ENCODE peak calls at places on chromosomes 11 and 22, in four cellular contexts. One of them, this sample, is unnamed.

GRCh38 chr22:48091060-48091650 is 1328.7 kb downstream of the TBC1D22A start:
- DNase-seq in GM23248: no peak
- DNase-seq in mesenchymal stem cell: no peak
- DNase-seq in mesendoderm: no peak
- DNase-seq in this sample: no peak

GRCh38 chr11:106694501-106694900 is 323.8 kb downstream of the GUCY1A2 start:
- DNase-seq in GM23248: no peak
- DNase-seq in mesenchymal stem cell: no peak
- DNase-seq in mesendoderm: no peak
- DNase-seq in this sample: no peak

GRCh38 chr11:63764201-63764711 is 4.3 kb downstream of the ZFTA start:
- DNase-seq in GM23248: no peak
- DNase-seq in mesenchymal stem cell: no peak
- DNase-seq in mesendoderm: no peak
- DNase-seq in this sample: no peak

GRCh38 chr11:67289651-67290479 is 762 bp downstream of the ANKRD13D start:
- DNase-seq in GM23248: peak
- DNase-seq in mesenchymal stem cell: no peak
- DNase-seq in mesendoderm: peak
- DNase-seq in this sample: no peak

GRCh38 chr11:46253258-46254134 is 24.0 kb upstream of the CREB3L1 start:
- DNase-seq in GM23248: peak
- DNase-seq in mesenchymal stem cell: no peak
- DNase-seq in mesendoderm: no peak
- DNase-seq in this sample: peak

GRCh38 chr11:77205467-77206263 is 77.6 kb downstream of the MYO7A start:
- DNase-seq in GM23248: no peak
- DNase-seq in mesenchymal stem cell: no peak
- DNase-seq in mesendoderm: no peak
- DNase-seq in this sample: no peak

GRCh38 chr11:122097419-122098001 is 18.5 kb downstream of the BLID start:
- DNase-seq in GM23248: peak
- DNase-seq in mesenchymal stem cell: peak
- DNase-seq in mesendoderm: no peak
- DNase-seq in this sample: no peak

GRCh38 chr11:43580735-43581369 is 99.7 kb upstream of the HSD17B12 start:
- DNase-seq in GM23248: peak
- DNase-seq in mesenchymal stem cell: no peak
- DNase-seq in mesendoderm: peak
- DNase-seq in this sample: no peak

GRCh38 chr22:28923826-28924732 is 40.7 kb downstream of the ZNRF3 start:
- DNase-seq in GM23248: no peak
- DNase-seq in mesenchymal stem cell: no peak
- DNase-seq in mesendoderm: no peak
- DNase-seq in this sample: no peak

DNA sequence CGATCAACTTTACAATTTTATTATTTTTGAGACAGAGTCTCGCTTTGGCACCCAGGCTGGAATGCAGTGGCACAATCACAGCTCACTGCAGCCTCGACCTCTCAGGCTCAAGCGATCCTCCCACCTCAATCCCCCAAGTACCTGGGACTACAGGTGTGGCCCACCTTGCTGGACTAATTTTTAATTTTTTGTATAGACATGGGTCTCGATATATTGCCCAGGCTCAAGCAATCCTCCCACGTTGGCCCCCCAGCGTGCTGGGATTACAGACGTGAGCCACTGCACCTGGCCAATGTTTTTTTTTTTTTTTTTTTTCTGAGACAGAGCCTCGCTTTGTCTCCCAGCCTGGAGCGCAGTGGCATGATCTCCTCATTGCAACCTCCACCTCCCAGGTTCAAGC is 2.0 kb upstream of the PPFIA1 start:
- DNase-seq in GM23248: no peak
- DNase-seq in mesenchymal stem cell: no peak
- DNase-seq in mesendoderm: no peak
- DNase-seq in this sample: no peak
- H3K9ac ChIP-seq in GM23248: no peak
- H3K9ac ChIP-seq in mesenchymal stem cell: no peak
- H3K9ac ChIP-seq in mesendoderm: no peak
- H3K9ac ChIP-seq in this sample: no peak

GRCh38 chr11:35367491-35367890 is 51.9 kb downstream of the SLC1A2 start:
- DNase-seq in GM23248: peak
- DNase-seq in mesenchymal stem cell: peak
- DNase-seq in mesendoderm: no peak
- DNase-seq in this sample: no peak
- H3K9ac ChIP-seq in GM23248: peak
- H3K9ac ChIP-seq in mesenchymal stem cell: peak
- H3K9ac ChIP-seq in mesendoderm: no peak
- H3K9ac ChIP-seq in this sample: no peak

DNA sequence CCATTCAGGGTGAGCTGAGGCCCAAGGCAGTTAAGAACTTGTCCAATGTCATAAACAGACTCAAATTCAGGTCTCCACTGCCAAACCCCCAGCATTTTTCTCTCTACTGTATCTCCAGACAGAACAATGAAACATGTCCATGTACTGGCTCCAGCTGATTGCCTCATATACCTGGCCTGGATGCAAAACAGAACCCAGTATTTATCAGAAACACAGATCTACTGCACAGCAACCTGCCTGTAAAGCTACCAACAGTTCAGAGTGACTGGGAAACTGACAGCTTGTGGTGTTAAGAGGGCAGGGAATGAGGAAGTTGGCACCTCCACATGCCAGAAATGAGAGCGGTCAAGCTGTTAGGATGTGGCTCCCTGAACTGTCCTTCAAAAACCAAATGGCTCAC is 41.6 kb downstream of the C11orf71 start:
- DNase-seq in GM23248: peak
- DNase-seq in mesenchymal stem cell: no peak
- DNase-seq in mesendoderm: no peak
- DNase-seq in this sample: no peak
- H3K9ac ChIP-seq in GM23248: peak
- H3K9ac ChIP-seq in mesenchymal stem cell: no peak
- H3K9ac ChIP-seq in mesendoderm: no peak
- H3K9ac ChIP-seq in this sample: no peak

GRCh38 chr11:95912902-95913560 is 10.9 kb downstream of the MTMR2 start:
- DNase-seq in GM23248: peak
- DNase-seq in mesenchymal stem cell: peak
- DNase-seq in mesendoderm: no peak
- DNase-seq in this sample: no peak
- H3K9ac ChIP-seq in GM23248: peak
- H3K9ac ChIP-seq in mesenchymal stem cell: peak
- H3K9ac ChIP-seq in mesendoderm: no peak
- H3K9ac ChIP-seq in this sample: no peak

GRCh38 chr11:65304110-65304509 is 10.6 kb upstream of the CDC42EP2 start:
- DNase-seq in GM23248: no peak
- DNase-seq in mesenchymal stem cell: no peak
- DNase-seq in mesendoderm: no peak
- DNase-seq in this sample: no peak

GRCh38 chr11:65304613-65305012 is 10.1 kb upstream of the CDC42EP2 start:
- DNase-seq in GM23248: no peak
- DNase-seq in mesenchymal stem cell: no peak
- DNase-seq in mesendoderm: no peak
- DNase-seq in this sample: no peak

GRCh38 chr11:65300621-65301290 is 13.9 kb upstream of the CDC42EP2 start:
- DNase-seq in GM23248: no peak
- DNase-seq in mesenchymal stem cell: no peak
- DNase-seq in mesendoderm: no peak
- DNase-seq in this sample: no peak

GRCh38 chr11:65303542-65303941 is 11.1 kb upstream of the CDC42EP2 start:
- DNase-seq in GM23248: no peak
- DNase-seq in mesenchymal stem cell: no peak
- DNase-seq in mesendoderm: no peak
- DNase-seq in this sample: no peak

GRCh38 chr11:65301491-65302329 is 13.0 kb upstream of the CDC42EP2 start:
- DNase-seq in GM23248: no peak
- DNase-seq in mesenchymal stem cell: peak
- DNase-seq in mesendoderm: peak
- DNase-seq in this sample: peak
- H3K9ac ChIP-seq in GM23248: no peak
- H3K9ac ChIP-seq in mesenchymal stem cell: peak
- H3K9ac ChIP-seq in mesendoderm: no peak
- H3K9ac ChIP-seq in this sample: no peak

DNA sequence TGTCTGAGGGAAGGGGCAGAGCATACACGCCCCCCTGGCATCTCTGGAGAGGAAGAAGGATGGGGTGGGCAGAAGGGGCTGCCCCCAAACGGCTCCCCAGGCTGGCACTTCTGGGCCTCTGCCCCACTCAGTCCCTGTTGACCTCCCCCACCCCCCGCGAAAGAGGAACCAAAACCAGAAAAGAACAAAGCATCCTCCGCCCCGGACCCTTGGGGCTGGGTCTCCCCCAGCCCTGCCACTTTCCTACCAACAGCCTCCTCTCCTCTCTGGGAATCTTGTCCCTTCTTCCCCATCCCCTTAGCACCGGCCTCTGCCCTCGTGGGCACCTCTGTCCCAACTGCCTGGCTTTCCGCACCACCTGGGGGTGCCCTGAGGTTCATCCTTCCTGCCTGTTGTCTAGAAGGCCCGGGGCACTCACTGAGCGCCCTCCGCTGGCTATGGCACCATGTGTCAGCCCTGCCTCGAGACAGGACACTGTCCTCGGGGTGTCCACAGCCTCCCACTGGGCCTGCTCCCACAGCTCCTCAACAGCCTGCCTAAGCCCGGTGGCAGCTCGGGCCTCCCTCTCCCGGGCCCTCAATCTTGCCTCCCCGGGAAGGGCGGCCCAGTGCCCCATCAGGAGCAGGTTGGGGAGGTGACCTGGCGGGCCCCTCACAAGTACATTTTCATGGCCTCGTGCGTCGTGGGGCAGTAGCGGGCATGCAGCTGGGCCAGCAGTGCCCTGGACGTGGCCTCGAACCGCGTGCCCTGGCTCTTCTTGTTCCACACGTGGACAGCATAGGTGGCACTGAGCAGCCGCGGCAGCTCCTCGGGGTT is 28.2 kb downstream of the A4GALT start:
- DNase-seq in GM23248: no peak
- DNase-seq in mesenchymal stem cell: no peak
- DNase-seq in mesendoderm: peak
- DNase-seq in this sample: no peak
- H3K9ac ChIP-seq in GM23248: no peak
- H3K9ac ChIP-seq in mesenchymal stem cell: no peak
- H3K9ac ChIP-seq in mesendoderm: no peak
- H3K9ac ChIP-seq in this sample: no peak

GRCh38 chr11:74641289-74641688 is 48.9 kb downstream of the POLD3 start:
- DNase-seq in GM23248: no peak
- DNase-seq in mesenchymal stem cell: no peak
- DNase-seq in mesendoderm: no peak
- DNase-seq in this sample: no peak

GRCh38 chr11:74646215-74646614 is 53.8 kb downstream of the POLD3 start:
- DNase-seq in GM23248: no peak
- DNase-seq in mesenchymal stem cell: no peak
- DNase-seq in mesendoderm: no peak
- DNase-seq in this sample: no peak

GRCh38 chr11:74641905-74642304 is 49.5 kb downstream of the POLD3 start:
- DNase-seq in GM23248: no peak
- DNase-seq in mesenchymal stem cell: peak
- DNase-seq in mesendoderm: no peak
- DNase-seq in this sample: no peak

GRCh38 chr11:74642912-74643311 is 50.5 kb downstream of the POLD3 start:
- DNase-seq in GM23248: no peak
- DNase-seq in mesenchymal stem cell: no peak
- DNase-seq in mesendoderm: no peak
- DNase-seq in this sample: no peak

DNA sequence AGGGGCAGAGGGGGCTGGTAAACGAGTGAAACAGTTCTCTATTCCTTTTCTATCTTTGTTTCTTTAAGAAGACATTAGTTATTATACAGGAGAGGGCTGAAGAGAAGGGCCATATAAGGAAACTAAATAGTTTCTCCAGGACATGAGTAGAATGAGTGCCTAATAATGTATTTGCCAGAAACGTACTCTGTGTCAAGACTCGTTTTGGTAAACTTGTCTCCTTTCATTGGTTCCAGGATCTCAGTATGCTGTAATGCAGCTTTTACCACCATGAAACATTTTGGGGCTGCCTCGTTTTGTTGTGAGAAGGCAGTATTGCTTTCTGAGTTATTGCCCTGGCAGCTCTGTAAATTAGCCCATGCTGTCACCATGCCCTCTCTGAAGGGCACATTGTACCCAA is 51.7 kb downstream of the POLD3 start:
- DNase-seq in GM23248: no peak
- DNase-seq in mesenchymal stem cell: no peak
- DNase-seq in mesendoderm: no peak
- DNase-seq in this sample: no peak
- H3K9ac ChIP-seq in GM23248: no peak
- H3K9ac ChIP-seq in mesenchymal stem cell: no peak
- H3K9ac ChIP-seq in mesendoderm: no peak
- H3K9ac ChIP-seq in this sample: no peak

GRCh38 chr11:75888391-75888790 is 73.4 kb downstream of the UVRAG start:
- DNase-seq in GM23248: no peak
- DNase-seq in mesenchymal stem cell: no peak
- DNase-seq in mesendoderm: no peak
- DNase-seq in this sample: no peak
- H3K9ac ChIP-seq in GM23248: no peak
- H3K9ac ChIP-seq in mesenchymal stem cell: no peak
- H3K9ac ChIP-seq in mesendoderm: no peak
- H3K9ac ChIP-seq in this sample: no peak